ENCODE peak calls at places on chromosomes 3 and 15, in four cellular contexts. R, H, D and L are unnamed samples. For H3K79me2, the result is how much of the 10 kb centered on the place peaks cover.

GRCh38 chr3:36075491-36075890 is 304.8 kb upstream of the STAC start:
- DNase-seq in D (peak), R (no peak), H (no peak), L (no peak)

GRCh38 chr3:85321892-85322291 is 363.1 kb downstream of the CADM2 start:
- DNase-seq in R (no peak), H (no peak), D (no peak), L (no peak)

GRCh38 chr3:147619925-147620580 is 210.9 kb downstream of the ZIC1 start:
- DNase-seq in R (no peak), D (no peak), H (no peak), L (no peak)

GRCh38 chr3:52040600-52040999 is 15.8 kb downstream of the DUSP7 start:
- DNase-seq in H (no peak), R (no peak), D (no peak), L (no peak)

GRCh38 chr3:14536837-14537589 is 3.1 kb downstream of the GRIP2 start:
- DNase-seq in H (no peak), D (no peak), R (no peak), L (no peak)

GRCh38 chr15:67803996-67804843 is 21.1 kb upstream of the SKOR1 start:
- DNase-seq in R (no peak), H (peak), D (no peak), L (no peak)

GRCh38 chr3:137013955-137014688 is 56.3 kb downstream of the IL20RB start:
- DNase-seq in R (peak), H (peak), D (peak), L (peak)

GRCh38 chr3:51975857-51976549 is 1.1 kb downstream of the ABHD14A start:
- DNase-seq in R (peak), D (no peak), H (peak), L (no peak)

GRCh38 chr3:179108091-179108490 is 36.5 kb upstream of the ZMAT3 start:
- DNase-seq in H (no peak), R (no peak), D (peak), L (no peak)

GRCh38 chr15:22240951-22241350 is 160.6 kb downstream of the OR4M2 start:
- DNase-seq in R (no peak), H (no peak), D (no peak), L (no peak)

GRCh38 chr3:195081242-195081963 is 189.6 kb downstream of the XXYLT1 start:
- DNase-seq in D (no peak), H (no peak), R (no peak), L (no peak)

GRCh38 chr3:58062469-58062868 is 54.2 kb downstream of the FLNB start:
- DNase-seq in D (no peak), R (peak), H (peak), L (no peak)

GRCh38 chr3:35965908-35966307 is 326.6 kb downstream of the ARPP21 start:
- DNase-seq in R (peak), D (peak), H (peak), L (peak)

GRCh38 chr3:194281766-194282165 is 69.4 kb downstream of the CPN2 start:
- DNase-seq in D (no peak), R (no peak), H (no peak), L (no peak)

GRCh38 chr15:73387507-73388255 is 18.9 kb upstream of the HCN4 start:
- DNase-seq in D (no peak), H (no peak), R (no peak), L (no peak)

GRCh38 chr15:99511865-99512632 is 53.7 kb upstream of the MEF2A start:
- DNase-seq in H (no peak), R (no peak), D (no peak), L (no peak)

GRCh38 chr15:51756482-51756881 is 5.1 kb downstream of the TMOD2 start:
- DNase-seq in H (no peak), D (no peak), R (no peak), L (no peak)

GRCh38 chr15:70474682-70475438 is 288.5 kb downstream of the UACA start:
- DNase-seq in H (no peak), R (no peak), D (peak), L (no peak)

GRCh38 chr15:65087873-65088642 is 11.5 kb downstream of the KBTBD13 start:
- DNase-seq in D (no peak), R (no peak), H (no peak), L (no peak)

GRCh38 chr3:89107461-89108035 is at the start of gene EPHA3:
- DNase-seq in H (peak), R (peak), D (peak), L (peak)

GRCh38 chr3:62768896-62769295 is 106.3 kb downstream of the CADPS start:
- DNase-seq in H (no peak), R (no peak), D (no peak), L (no peak)

GRCh38 chr3:30286811-30287210 is 319.6 kb upstream of the TGFBR2 start:
- DNase-seq in R (no peak), H (no peak), D (no peak), L (no peak)

GRCh38 chr15:74276560-74276959 is 40.4 kb downstream of the CCDC33 start:
- DNase-seq in D (no peak), R (no peak), H (no peak), L (no peak)

GRCh38 chr15:101765772-101766456 is 37.4 kb upstream of the OR4F6 start:
- DNase-seq in D (no peak), R (no peak), H (no peak), L (no peak)

GRCh38 chr15:59200560-59200959 is 6.1 kb upstream of the LDHAL6B start:
- DNase-seq in H (no peak), R (no peak), D (no peak), L (no peak)

GRCh38 chr3:17686613-17687012 is 55.8 kb downstream of the TBC1D5 start:
- DNase-seq in H (peak), D (no peak), R (peak), L (peak)

GRCh38 chr3:197151562-197151961 is 121.9 kb upstream of the MELTF start:
- DNase-seq in R (no peak), H (no peak), D (peak), L (no peak)

GRCh38 chr3:127211118-127212060 is 18.5 kb downstream of the PRR23E start:
- DNase-seq in H (no peak), D (no peak), R (no peak), L (no peak)
- H3K79me2 ChIP-seq in H (under half), D (under half), R (under half), L (under half)

DNA sequence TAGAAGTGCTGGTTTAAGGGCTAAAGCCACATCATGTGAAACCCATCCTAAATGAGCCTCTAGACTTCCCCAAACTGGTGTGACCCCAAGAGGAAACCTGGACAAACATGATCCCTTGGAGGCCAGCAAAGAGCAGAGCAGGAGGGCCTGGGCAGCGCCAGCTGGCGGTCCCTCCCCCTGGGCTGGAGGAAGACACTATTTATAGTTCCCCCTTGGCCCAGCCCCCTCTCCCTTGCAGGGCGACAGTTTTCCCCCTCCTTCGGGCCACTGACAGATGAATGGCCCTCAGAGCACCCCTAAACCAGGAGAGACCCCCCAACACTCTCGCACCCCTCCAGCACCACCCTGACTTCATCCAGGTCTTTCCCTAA is 2.9 kb downstream of the UCN2 start:
- DNase-seq in D (no peak), H (no peak), R (peak), L (no peak)
- H3K4me3 ChIP-seq in D (no peak), H (peak), R (peak), L (no peak)

DNA sequence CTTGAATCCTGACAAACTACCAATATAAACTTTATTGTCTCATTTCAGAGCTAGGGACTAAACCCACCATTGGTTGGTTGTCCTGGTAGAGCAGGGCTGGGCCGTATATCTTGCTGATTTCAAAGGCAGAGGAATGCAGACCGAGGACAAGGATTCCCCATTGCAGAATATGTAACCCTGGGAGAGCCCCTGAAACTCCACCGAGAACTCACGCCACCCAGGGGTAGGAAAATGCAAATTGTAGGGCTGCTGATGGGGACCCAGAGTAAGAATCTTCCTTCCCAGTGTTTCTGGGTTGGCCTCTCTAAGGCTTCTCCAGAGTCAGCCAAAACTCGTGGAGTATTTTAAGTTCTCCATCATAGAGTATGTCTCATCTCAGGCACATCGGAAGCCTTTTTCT is 235.3 kb downstream of the ABHD5 start:
- DNase-seq in R (no peak), D (no peak), H (no peak), L (no peak)
- TF ChIP-seq CTCF in R (no peak), D (no peak), H (no peak), L (no peak)

GRCh38 chr15:48554112-48554511 is 91.4 kb downstream of the FBN1 start:
- DNase-seq in D (no peak), R (no peak), H (no peak), L (no peak)

GRCh38 chr15:48556159-48556897 is 89.2 kb downstream of the FBN1 start:
- DNase-seq in H (no peak), R (no peak), D (no peak), L (no peak)

GRCh38 chr15:48550822-48551525 is 94.5 kb downstream of the FBN1 start:
- DNase-seq in H (no peak), D (no peak), R (no peak), L (no peak)

GRCh38 chr15:48555244-48555804 is 90.2 kb downstream of the FBN1 start:
- DNase-seq in R (no peak), H (no peak), D (no peak), L (no peak)

GRCh38 chr15:48553559-48553958 is 92.0 kb downstream of the FBN1 start:
- DNase-seq in H (no peak), D (no peak), R (no peak), L (no peak)
- H3K79me2 ChIP-seq in H (under half), D (under half), R (half or more), L (under half)